ENCODE peak calls at places on chromosomes 12 and 14, in five cellular contexts. E is choroid plexus epithelial cell, I is astrocyte of the cerebellum, N is astrocyte, M is neural crest cell. H is an unnamed sample.
A peak's percentile ranks its signal among the peaks of the same experiment; 100 is the strongest.

GRCh38 chr12:109927622-109928021 is 27.5 kb downstream of the TCHP start:
- DNase-seq in E (peak; percentile 69), I (no peak), N (no peak), M (peak; percentile 40), H (peak; percentile 7)

GRCh38 chr14:31740688-31741087 is 179.5 kb downstream of the NUBPL start:
- DNase-seq in E (no peak), I (no peak), N (no peak), M (no peak), H (no peak)

GRCh38 chr14:49218436-49219092 is 367.6 kb downstream of the RPS29 start:
- DNase-seq in E (peak; percentile 4), I (peak; percentile 76), N (peak; percentile 47), M (no peak), H (no peak)

GRCh38 chr12:101931498-101932326 is 54.3 kb downstream of the DRAM1 start:
- DNase-seq in E (no peak), I (no peak), N (no peak), M (no peak), H (no peak)

GRCh38 chr12:110338754-110339153 is 57.7 kb downstream of the ATP2A2 start:
- DNase-seq in E (peak; percentile 30), I (no peak), N (no peak), M (no peak), H (no peak)

GRCh38 chr14:49962616-49963015 is 69.7 kb downstream of the ARF6 start:
- DNase-seq in E (peak; percentile 40), I (no peak), N (no peak), M (no peak), H (no peak)

GRCh38 chr14:34872822-34873590 is 2.2 kb downstream of the BAZ1A start:
- DNase-seq in E (peak; percentile 65), I (no peak), N (peak; percentile 40), M (no peak), H (no peak)

GRCh38 chr12:111437816-111438454 is 32.2 kb downstream of the SH2B3 start:
- DNase-seq in E (peak; percentile 84), I (no peak), N (peak; percentile 86), M (no peak), H (peak; percentile 40)

GRCh38 chr14:76695263-76695920 is 65.9 kb upstream of the VASH1 start:
- DNase-seq in E (no peak), I (no peak), N (no peak), M (no peak), H (no peak)

GRCh38 chr14:100297320-100298300 is 8.6 kb downstream of the SLC25A29 start:
- DNase-seq in E (peak; percentile 89), I (peak; percentile 79), N (peak; percentile 77), M (no peak), H (no peak)

GRCh38 chr14:92678766-92679165 is 69.7 kb downstream of the LGMN start:
- DNase-seq in E (no peak), I (no peak), N (no peak), M (no peak), H (no peak)

GRCh38 chr12:14403711-14404164 is 38.3 kb downstream of the ATF7IP start:
- DNase-seq in E (peak; percentile 95), I (peak; percentile 90), N (peak; percentile 86), M (no peak), H (no peak)

GRCh38 chr12:124476011-124476400 is 91.4 kb downstream of the NCOR2 start:
- DNase-seq in E (no peak), I (no peak), N (no peak), M (no peak), H (no peak)

GRCh38 chr14:94702629-94703028 is 67.3 kb downstream of the GSC start:
- DNase-seq in E (no peak), I (no peak), N (no peak), M (no peak), H (no peak)

GRCh38 chr14:88479574-88479987 is 75.2 kb downstream of the PTPN21 start:
- DNase-seq in E (no peak), I (no peak), N (no peak), M (no peak), H (no peak)

GRCh38 chr12:107393043-107393725 is 292.4 kb upstream of the PWP1 start:
- DNase-seq in E (peak; percentile 25), I (no peak), N (no peak), M (no peak), H (no peak)

GRCh38 chr14:65164068-65164824 is 61.9 kb upstream of the MAX start:
- DNase-seq in E (peak; percentile 75), I (peak; percentile 62), N (no peak), M (peak; percentile 49), H (no peak)

GRCh38 chr14:75277000-75277795 is 1.4 kb upstream of the FOS start:
- DNase-seq in E (peak; percentile 96), I (no peak), N (peak; percentile 80), M (peak; percentile 64), H (no peak)

GRCh38 chr14:92861856-92862807 is 60.8 kb upstream of the CHGA start:
- DNase-seq in E (no peak), I (no peak), N (no peak), M (no peak), H (no peak)

GRCh38 chr12:31288381-31288780 is 37.6 kb downstream of the SINHCAF start:
- DNase-seq in E (no peak), I (no peak), N (no peak), M (no peak), H (no peak)

GRCh38 chr12:95336387-95337067 is 118.9 kb downstream of the VEZT start:
- DNase-seq in E (peak; percentile 94), I (peak; percentile 73), N (peak; percentile 73), M (peak; percentile 61), H (no peak)

GRCh38 chr14:99382071-99382640 is 98.5 kb downstream of the SETD3 start:
- DNase-seq in E (no peak), I (no peak), N (no peak), M (no peak), H (no peak)

GRCh38 chr14:96362071-96362964 is 823 bp downstream of the ATG2B start:
- DNase-seq in E (peak; percentile 66), I (no peak), N (no peak), M (no peak), H (peak; percentile 18)

GRCh38 chr12:123949118-123949774 is 23.4 kb downstream of the CCDC92 start:
- DNase-seq in E (no peak), I (no peak), N (no peak), M (no peak), H (no peak)

GRCh38 chr12:85280138-85280983 is at the start of gene ALX1:
- DNase-seq in E (peak; percentile 80), I (no peak), N (no peak), M (peak; percentile 67), H (no peak)

GRCh38 chr12:10252201-10252600 is 39.5 kb downstream of the GABARAPL1 start:
- DNase-seq in E (no peak), I (no peak), N (no peak), M (no peak), H (no peak)

GRCh38 chr12:24436667-24437066 is 487.2 kb upstream of the SOX5 start:
- DNase-seq in E (no peak), I (no peak), N (no peak), M (no peak), H (no peak)

GRCh38 chr14:35366048-35366428 is 38.5 kb downstream of the NFKBIA start:
- DNase-seq in E (no peak), I (no peak), N (peak; percentile 56), M (no peak), H (no peak)

DNA sequence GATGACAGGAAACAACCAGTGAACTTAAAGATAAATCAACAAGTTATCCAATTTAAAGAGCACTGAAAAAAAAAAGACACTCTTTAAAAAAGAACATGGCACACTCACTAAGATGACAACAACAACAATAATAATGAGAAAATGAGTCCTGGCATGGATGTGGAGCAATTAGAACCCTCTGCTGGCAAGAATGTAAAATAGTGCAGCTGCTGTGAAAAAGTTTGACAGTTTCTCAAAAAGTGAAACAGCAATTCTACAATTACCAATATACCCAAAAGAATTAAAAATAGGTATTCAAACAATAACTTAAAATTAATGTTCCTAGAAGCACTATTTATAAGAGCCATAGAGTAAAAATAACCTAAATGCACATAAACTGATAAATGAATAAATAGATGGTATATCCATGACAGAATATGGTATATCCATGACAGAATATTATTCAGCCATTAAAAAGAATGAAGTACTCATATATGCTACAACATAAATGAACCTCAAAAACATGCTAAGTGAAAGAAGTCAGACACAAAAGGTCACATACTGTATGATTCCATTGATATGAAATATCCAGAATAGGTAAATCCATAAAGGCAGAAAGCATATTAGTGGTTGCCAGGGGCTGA is 49.1 kb upstream of the GPHB5 start:
- DNase-seq in E (no peak), I (no peak), N (no peak), M (no peak), H (no peak)
- TF ChIP-seq CTCF in E (peak; percentile 23), I (no peak), N (peak; percentile 18), M (no peak), H (no peak)

GRCh38 chr12:66297080-66297479 is 5.2 kb upstream of the HELB start:
- DNase-seq in E (no peak), I (no peak), N (no peak), M (no peak), H (no peak)

GRCh38 chr12:66297923-66298322 is 4.4 kb upstream of the HELB start:
- DNase-seq in E (no peak), I (no peak), N (no peak), M (no peak), H (no peak)

GRCh38 chr12:66304296-66304915 is 2.1 kb downstream of the HELB start:
- DNase-seq in E (no peak), I (no peak), N (no peak), M (no peak), H (no peak)

GRCh38 chr12:66302827-66303169 is 505 bp downstream of the HELB start:
- DNase-seq in E (no peak), I (no peak), N (no peak), M (no peak), H (no peak)

GRCh38 chr12:66301944-66302826 is at the start of gene HELB:
- DNase-seq in E (peak; percentile 97), I (peak; percentile 88), N (peak; percentile 91), M (peak; percentile 94), H (peak; percentile 95)
- TF ChIP-seq CTCF in E (no peak), I (no peak), N (no peak), M (no peak), H (no peak)

DNA sequence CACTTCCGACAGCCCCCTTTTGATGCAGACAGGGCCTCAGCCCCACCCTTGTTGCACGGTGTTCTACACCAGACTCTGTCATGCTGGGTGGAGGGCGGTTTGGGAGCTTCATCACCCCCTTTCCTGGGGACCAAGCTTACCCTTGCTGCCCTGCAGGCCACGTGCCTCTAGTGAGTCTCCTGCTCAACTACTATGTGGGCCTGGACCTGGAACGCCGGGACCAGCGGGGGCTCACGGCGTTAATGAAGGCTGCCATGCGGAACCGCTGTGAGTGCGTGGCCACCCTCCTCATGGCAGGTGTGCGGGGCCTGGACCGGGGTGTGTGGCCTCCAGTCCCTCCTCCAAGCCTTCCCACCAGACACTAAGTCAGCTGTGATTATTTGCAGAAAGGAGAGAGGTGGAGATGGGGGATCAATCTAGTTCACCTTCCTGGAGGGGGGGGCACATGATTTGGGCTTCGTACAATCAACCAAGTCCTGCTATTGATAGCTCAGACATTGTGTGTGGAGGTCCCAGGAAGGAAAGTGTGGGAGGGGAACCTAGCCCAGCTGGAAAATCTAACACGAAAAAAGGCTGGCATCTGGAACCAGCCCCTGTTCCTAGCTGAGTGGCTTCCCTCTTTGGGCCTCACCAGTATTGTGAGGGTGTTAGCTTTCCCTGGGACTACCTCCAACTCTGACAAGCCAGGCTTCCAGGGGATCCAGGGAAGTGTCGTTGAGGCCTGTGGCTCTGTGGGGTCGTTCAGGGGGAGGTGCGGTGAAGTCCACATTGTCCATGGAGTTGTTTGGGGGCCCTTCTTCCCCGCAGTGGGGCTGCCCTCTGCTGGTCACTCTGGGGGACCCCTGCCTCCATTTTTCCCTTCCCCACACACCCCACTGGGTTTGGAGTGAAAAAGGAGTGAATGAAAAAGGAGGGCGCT is 1.6 kb downstream of the ANKRD33 start:
- DNase-seq in E (no peak), I (no peak), N (no peak), M (no peak), H (no peak)
- TF ChIP-seq CTCF in E (peak; percentile 42), I (peak; percentile 28), N (no peak), M (peak; percentile 26), H (no peak)

GRCh38 chr12:52130695-52131094 is 51.2 kb downstream of the SMIM41 start:
- DNase-seq in E (peak; percentile 38), I (no peak), N (no peak), M (no peak), H (no peak)
- TF ChIP-seq CTCF in E (no peak), I (no peak), N (no peak), M (no peak), H (no peak)